ENCODE peak calls at places on chromosomes 16 and 17, in four cellular contexts. L, G, D and C are unnamed samples.

GRCh38 chr17:61345825-61346628 is 53.6 kb upstream of the TBX2 start:
- DNase-seq in L (no peak), G (no peak), D (no peak), C (no peak)

GRCh38 chr16:86986809-86987487 is 330.2 kb downstream of the C16orf95 start:
- DNase-seq in L (no peak), G (no peak), D (no peak), C (no peak)

GRCh38 chr17:33390479-33391027 is 97.5 kb upstream of the ASIC2 start:
- DNase-seq in L (no peak), G (no peak), D (no peak), C (peak; percentile 12)

GRCh38 chr16:66741971-66742396 is 9.4 kb downstream of the DYNC1LI2 start:
- DNase-seq in L (no peak), G (peak; percentile 40), D (no peak), C (no peak)

GRCh38 chr16:23917621-23918020 is 81.8 kb downstream of the PRKCB start:
- DNase-seq in L (peak; percentile 82), G (no peak), D (no peak), C (no peak)

GRCh38 chr16:73285336-73285735 is 237.4 kb upstream of the ZFHX3 start:
- DNase-seq in L (no peak), G (no peak), D (no peak), C (no peak)

GRCh38 chr17:67576471-67576870 is 141.3 kb upstream of the NOL11 start:
- DNase-seq in L (peak; percentile 30), G (no peak), D (no peak), C (no peak)

GRCh38 chr17:60901806-60902205 is 224.2 kb downstream of the BCAS3 start:
- DNase-seq in L (no peak), G (peak; percentile 81), D (peak; percentile 32), C (peak; percentile 24)

GRCh38 chr17:3965123-3965800 is 1.0 kb upstream of the ATP2A3 start:
- DNase-seq in L (peak; percentile 87), G (no peak), D (no peak), C (peak; percentile 64)

GRCh38 chr17:71821512-71821911 is 299.3 kb upstream of the SOX9 start:
- DNase-seq in L (no peak), G (no peak), D (no peak), C (no peak)

GRCh38 chr16:719815-720506 is 985 bp upstream of the ANTKMT start:
- DNase-seq in L (no peak), G (no peak), D (no peak), C (peak; percentile 35)

GRCh38 chr17:27975146-27976011 is 67.1 kb upstream of the NLK start:
- DNase-seq in L (peak; percentile 27), G (peak; percentile 51), D (no peak), C (peak; percentile 12)

GRCh38 chr17:57880086-57880456 is 30.2 kb upstream of the MRPS23 start:
- DNase-seq in L (no peak), G (no peak), D (no peak), C (no peak)

GRCh38 chr17:69669441-69670178 is 255.1 kb downstream of the MAP2K6 start:
- DNase-seq in L (no peak), G (peak; percentile 65), D (no peak), C (peak; percentile 46)

GRCh38 chr17:28570716-28571254 is 539 bp downstream of the PIGS start:
- DNase-seq in L (peak; percentile 66), G (no peak), D (no peak), C (peak; percentile 35)

GRCh38 chr16:54242199-54242598 is 44.4 kb downstream of the IRX3 start:
- DNase-seq in L (peak; percentile 1), G (no peak), D (no peak), C (no peak)

GRCh38 chr17:10050597-10051101 is 145.6 kb upstream of the RCVRN start:
- DNase-seq in L (peak; percentile 86), G (peak; percentile 88), D (no peak), C (peak; percentile 15)

GRCh38 chr17:71115669-71115972 is 946.3 kb downstream of the KCNJ2 start:
- DNase-seq in L (no peak), G (peak; percentile 15), D (peak; percentile 18), C (peak; percentile 3)

GRCh38 chr17:36869856-36870617 is 67.2 kb upstream of the LHX1 start:
- DNase-seq in L (no peak), G (peak; percentile 17), D (no peak), C (no peak)

GRCh38 chr16:53129281-53130192 is 74.7 kb downstream of the CHD9 start:
- DNase-seq in L (no peak), G (peak; percentile 81), D (no peak), C (no peak)

GRCh38 chr17:7922499-7923289 is 6.6 kb upstream of the RNF227 start:
- DNase-seq in L (peak; percentile 72), G (peak; percentile 67), D (no peak), C (peak; percentile 91)

GRCh38 chr16:89686520-89687091 is at the start of gene CDK10:
- DNase-seq in L (peak; percentile 88), G (peak; percentile 76), D (no peak), C (peak; percentile 91)

GRCh38 chr17:11935734-11936406 is 61.4 kb downstream of the ZNF18 start:
- DNase-seq in L (peak; percentile 53), G (peak; percentile 33), D (no peak), C (no peak)

GRCh38 chr16:50585331-50585776 is 37.2 kb downstream of the NKD1 start:
- DNase-seq in L (no peak), G (no peak), D (no peak), C (no peak)

GRCh38 chr17:78541488-78542237 is 35.5 kb downstream of the DNAH17 start:
- DNase-seq in L (peak; percentile 13), G (no peak), D (no peak), C (no peak)

GRCh38 chr16:85731179-85731578 is 19.7 kb downstream of the C16orf74 start:
- DNase-seq in L (no peak), G (no peak), D (no peak), C (no peak)

GRCh38 chr16:81220369-81220768 is 18.1 kb upstream of the BCO1 start:
- DNase-seq in L (no peak), G (no peak), D (no peak), C (no peak)

GRCh38 chr17:28280826-28281225 is 38.2 kb upstream of the TMEM97 start:
- DNase-seq in L (no peak), G (no peak), D (no peak), C (no peak)

GRCh38 chr17:75587718-75588545 is at the start of gene MYO15B:
- DNase-seq in L (no peak), G (no peak), D (no peak), C (peak; percentile 35)

GRCh38 chr17:49555495-49556018 is 20.1 kb upstream of the NXPH3 start:
- DNase-seq in L (no peak), G (no peak), D (no peak), C (no peak)

GRCh38 chr16:83878838-83879237 is 20.1 kb upstream of the MLYCD start:
- DNase-seq in L (no peak), G (peak; percentile 60), D (peak; percentile 33), C (peak; percentile 65)

GRCh38 chr17:43983515-43984411 is 20.7 kb upstream of the NAGS start:
- DNase-seq in L (no peak), G (no peak), D (no peak), C (peak; percentile 54)

GRCh38 chr17:76540381-76541300 is 797 bp downstream of the PRCD start:
- DNase-seq in L (peak; percentile 41), G (peak; percentile 94), D (peak; percentile 71), C (peak; percentile 93)

DNA sequence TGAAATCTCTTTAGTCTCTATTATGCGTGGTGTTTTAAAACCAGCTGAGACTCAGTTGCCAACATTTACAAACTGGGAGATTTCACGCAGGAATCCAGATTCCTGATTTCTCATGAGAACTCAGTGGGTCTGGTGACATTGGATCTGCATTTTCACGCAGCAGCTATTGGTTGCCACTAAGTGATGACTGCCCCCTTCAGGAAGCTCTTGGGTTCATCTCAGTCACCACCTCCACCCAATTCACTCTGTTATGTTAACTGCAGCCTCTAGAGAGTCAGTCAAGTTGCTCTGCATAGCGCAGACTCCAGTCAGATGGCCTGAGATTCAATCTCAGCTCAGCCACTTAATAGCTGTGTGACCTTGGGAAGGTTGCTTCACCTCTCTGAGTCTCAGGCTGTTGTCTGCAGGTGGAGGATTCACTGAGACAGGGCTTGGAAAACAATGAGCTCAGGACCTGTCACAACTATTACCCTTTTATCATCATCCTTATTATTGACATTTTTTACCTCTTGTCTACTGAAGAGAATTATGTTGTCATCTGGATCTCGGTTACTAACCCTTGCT is 6.4 kb downstream of the SHISA9 start:
- DNase-seq in L (peak; percentile 33), G (no peak), D (no peak), C (no peak)
- TF ChIP-seq CTCF in L (peak; percentile 35), G (no peak), D (peak; percentile 33), C (no peak)

DNA sequence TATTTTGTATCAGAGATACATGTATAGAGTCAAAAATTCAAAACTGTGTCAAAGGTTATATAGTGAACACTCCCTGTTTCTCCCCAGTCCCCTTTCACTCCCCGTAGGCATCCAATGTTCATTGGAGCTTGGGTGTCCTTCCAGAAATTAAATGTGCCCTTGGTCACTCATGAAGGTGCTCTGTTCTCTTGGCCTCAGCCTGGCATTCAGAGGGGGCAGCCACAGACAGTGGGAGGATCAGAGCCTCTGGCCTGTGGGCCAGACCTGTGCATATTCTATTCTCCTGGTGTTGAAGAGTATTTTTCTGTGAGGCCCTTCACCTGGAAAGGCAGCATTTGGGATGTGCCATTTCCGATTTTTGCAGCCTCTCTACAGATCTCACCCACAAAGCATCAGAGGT is 79.3 kb downstream of the CLEC16A start:
- DNase-seq in L (no peak), G (no peak), D (no peak), C (no peak)
- H3K4me3 ChIP-seq in L (no peak overlapping the region), G (no peak overlapping the region), D (no peak overlapping the region), C (no peak overlapping the region)

GRCh38 chr17:81438024-81438664 is 42.9 kb downstream of the BAHCC1 start:
- DNase-seq in L (no peak), G (no peak), D (no peak), C (no peak)

GRCh38 chr17:81434681-81435417 is 39.6 kb downstream of the BAHCC1 start:
- DNase-seq in L (no peak), G (no peak), D (no peak), C (no peak)

GRCh38 chr17:81437221-81437651 is 42.0 kb downstream of the BAHCC1 start:
- DNase-seq in L (no peak), G (no peak), D (no peak), C (peak; percentile 27)

GRCh38 chr17:81435636-81436293 is 40.5 kb downstream of the BAHCC1 start:
- DNase-seq in L (no peak), G (no peak), D (no peak), C (no peak)

GRCh38 chr17:81436294-81436849 is 41.1 kb downstream of the BAHCC1 start:
- DNase-seq in L (no peak), G (no peak), D (no peak), C (no peak)
- TF ChIP-seq CTCF in L (no peak), G (no peak), D (no peak), C (no peak)

DNA sequence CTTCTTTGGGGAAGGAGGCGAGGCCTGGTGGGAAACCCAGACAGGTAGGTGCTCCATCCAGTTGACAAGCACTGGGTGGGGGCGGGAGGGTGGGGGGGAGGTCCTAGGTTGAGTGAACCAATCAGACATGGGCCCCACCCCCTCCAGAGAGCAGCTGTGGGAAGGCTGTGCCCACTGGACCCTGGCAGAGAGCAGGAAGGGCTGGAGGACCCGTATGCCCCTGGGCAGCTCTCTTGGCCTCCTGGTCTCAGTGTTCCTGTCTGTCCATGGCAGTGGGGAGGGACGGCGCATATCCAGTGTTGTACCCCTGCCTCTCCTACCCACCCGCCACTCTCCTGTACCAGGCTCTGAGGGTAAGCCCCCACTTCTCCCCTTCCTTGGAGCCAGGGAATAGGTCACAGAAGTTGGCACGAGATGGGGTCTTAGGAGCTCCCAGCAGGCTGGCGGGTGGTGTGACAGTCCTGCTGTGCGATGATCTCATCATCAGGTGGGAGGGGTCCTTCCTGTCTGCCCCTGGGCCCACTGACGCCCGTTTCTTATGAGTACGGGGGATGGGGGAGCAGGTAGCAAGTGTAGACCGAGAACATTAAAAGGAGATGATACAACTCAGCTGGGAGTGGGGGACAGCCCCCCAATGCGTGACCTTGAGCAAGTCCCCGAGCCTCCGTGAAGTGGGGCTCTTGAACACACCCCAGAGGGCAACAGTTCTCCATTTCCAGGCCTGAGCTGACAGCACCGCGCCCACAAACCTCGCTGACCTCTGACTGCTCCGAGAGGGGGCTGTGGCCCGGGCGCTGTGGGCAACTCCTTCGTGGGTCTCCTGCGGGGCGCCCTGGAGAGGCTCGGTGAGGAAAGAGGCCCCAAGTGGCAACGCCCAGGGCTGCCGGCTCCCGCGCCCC is 1.2 kb upstream of the ZFPM1 start:
- DNase-seq in L (no peak), G (no peak), D (no peak), C (no peak)
- H3K4me3 ChIP-seq in L (peak overlapping the region; percentile 61), G (no peak overlapping the region), D (peak overlapping the region; percentile 66), C (no peak overlapping the region)